ENCODE peak calls at places on chromosomes 4 and X, in ten cellular contexts. V is iPS DF 6.9; Y is CD8-positive, alpha-beta memory T cell; M is substantia nigra; D is H1; J is dorsolateral prefrontal cortex; E is mammary epithelial cell; U is trophoblast cell; K is lower lobe of right lung; R is tibial nerve. H is an unnamed sample.
A peak's percentile ranks its signal among the peaks of the same experiment; 100 is the strongest.

GRCh38 chr4:1722551-1723071 is 1.3 kb downstream of the TACC3 start:
- DNase-seq in K (peak; percentile 50), D (no peak), Y (no peak), U (no peak), J (no peak), E (no peak), V (no peak), M (no peak), R (no peak), H (no peak)

GRCh38 chr4:155738548-155738947 is 20.3 kb upstream of the GUCY1B1 start:
- DNase-seq in D (no peak), V (no peak), J (no peak), Y (no peak), R (no peak), M (no peak), U (no peak), K (no peak), E (no peak), H (no peak)

GRCh38 chr4:151866266-151866918 is 105.6 kb upstream of the GATB start:
- DNase-seq in Y (no peak), J (no peak), R (no peak), M (no peak), K (no peak), V (no peak), U (no peak), E (no peak), D (no peak), H (no peak)

GRCh38 chr4:181860157-181860556 is 383.0 kb upstream of the TENM3 start:
- DNase-seq in E (no peak), D (no peak), V (no peak), K (no peak), M (no peak), U (no peak), Y (no peak), R (no peak), J (no peak), H (no peak)

GRCh38 chr4:39308576-39308975 is 57.6 kb downstream of the RFC1 start:
- DNase-seq in E (no peak), Y (no peak), R (no peak), D (no peak), V (no peak), U (no peak), K (no peak), M (no peak), J (no peak), H (no peak)

GRCh38 chr4:173191623-173192041 is 23.0 kb downstream of the GALNT7 start:
- DNase-seq in D (no peak), V (no peak), J (no peak), M (no peak), K (no peak), U (no peak), R (no peak), Y (no peak), E (peak; percentile 94), H (no peak)

GRCh38 chr4:81165853-81166430 is 49.1 kb downstream of the PRKG2 start:
- DNase-seq in M (no peak), D (no peak), V (no peak), J (no peak), Y (no peak), U (no peak), R (no peak), E (peak; percentile 33), K (no peak), H (no peak)

GRCh38 chr4:160020804-160021203 is 917.9 kb downstream of the RAPGEF2 start:
- DNase-seq in D (no peak), J (no peak), M (no peak), U (no peak), K (no peak), Y (no peak), R (no peak), V (no peak), E (no peak), H (no peak)

GRCh38 chrX:56764153-56764974 is 35.3 kb downstream of the NBDY start:
- DNase-seq in R (peak; percentile 54), Y (peak; percentile 47), V (peak; percentile 16), K (no peak), M (no peak), D (peak; percentile 53), E (peak; percentile 79), J (peak; percentile 78), U (peak; percentile 56), H (peak; percentile 87)
- H3K27ac ChIP-seq in R (peak overlapping the region; percentile 92), Y (no peak overlapping the region), V (no peak overlapping the region), K (peak overlapping the region; percentile 18), M (peak overlapping the region; percentile 83), D (no peak overlapping the region), E (peak overlapping the region; percentile 10), J (peak overlapping the region; percentile 99), U (peak overlapping the region; percentile 45), H (peak overlapping the region; percentile 86)

GRCh38 chr4:169199184-169199583 is 71.6 kb downstream of the SH3RF1 start:
- DNase-seq in V (no peak), U (no peak), K (no peak), Y (no peak), D (no peak), M (no peak), E (no peak), R (no peak), J (no peak), H (no peak)

GRCh38 chr4:169200361-169201030 is 70.3 kb downstream of the SH3RF1 start:
- DNase-seq in K (no peak), D (no peak), M (no peak), J (no peak), Y (no peak), E (no peak), U (no peak), V (no peak), R (no peak), H (no peak)

GRCh38 chr4:169202143-169202699 is 68.5 kb downstream of the SH3RF1 start:
- DNase-seq in Y (no peak), J (no peak), U (no peak), V (no peak), K (no peak), E (no peak), M (no peak), R (no peak), D (no peak), H (no peak)

GRCh38 chr4:169202878-169203277 is 67.9 kb downstream of the SH3RF1 start:
- DNase-seq in Y (no peak), M (no peak), U (no peak), D (no peak), J (no peak), E (no peak), R (no peak), K (no peak), V (no peak), H (no peak)

GRCh38 chr4:169201144-169202124 is 69.3 kb downstream of the SH3RF1 start:
- DNase-seq in E (no peak), M (no peak), U (no peak), J (no peak), V (no peak), R (no peak), D (no peak), K (no peak), Y (no peak), H (no peak)
- H3K27ac ChIP-seq in E (peak overlapping the region; percentile 21), M (no peak overlapping the region), U (no peak overlapping the region), J (peak overlapping the region; percentile 70), V (no peak overlapping the region), R (peak overlapping the region; percentile 78), D (no peak overlapping the region), K (peak overlapping the region; percentile 22), Y (no peak overlapping the region), H (peak overlapping the region; percentile 9)

GRCh38 chrX:48498374-48498809 is 10.4 kb upstream of the PORCN start:
- DNase-seq in J (no peak), R (no peak), M (no peak), D (no peak), Y (no peak), V (no peak), K (no peak), E (peak; percentile 73), U (no peak), H (no peak)

GRCh38 chrX:48492293-48492910 is 16.4 kb upstream of the PORCN start:
- DNase-seq in K (no peak), U (no peak), D (no peak), R (no peak), Y (no peak), M (no peak), E (no peak), J (no peak), V (no peak), H (no peak)

GRCh38 chrX:48493890-48494364 is 14.9 kb upstream of the PORCN start:
- DNase-seq in J (no peak), D (peak; percentile 58), R (no peak), U (peak; percentile 56), Y (no peak), E (no peak), M (peak; percentile 12), K (no peak), V (no peak), H (no peak)

GRCh38 chrX:48496660-48497059 is 12.1 kb upstream of the PORCN start:
- DNase-seq in K (no peak), D (no peak), E (no peak), M (no peak), U (no peak), J (no peak), V (no peak), Y (no peak), R (no peak), H (no peak)

DNA sequence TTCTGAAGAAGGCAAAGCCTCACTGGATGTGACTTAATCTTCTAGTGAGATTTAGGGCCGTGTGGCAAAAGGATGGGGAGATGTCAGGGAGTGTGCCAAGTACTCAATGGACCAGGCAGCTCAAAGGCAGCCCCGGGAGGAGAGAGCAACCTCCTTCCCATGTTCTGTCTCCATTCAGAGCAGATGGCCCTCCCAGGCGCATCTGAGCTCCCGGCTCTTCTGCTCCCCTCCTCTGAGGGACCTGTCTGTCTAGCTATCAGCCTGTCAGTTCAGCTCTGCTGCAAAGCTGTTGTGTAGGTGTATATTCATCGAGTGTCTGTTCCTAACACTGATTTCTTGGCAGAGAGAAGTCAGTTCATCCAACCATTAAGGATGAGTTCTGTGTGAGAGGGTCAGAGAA is 10.9 kb upstream of the PORCN start:
- DNase-seq in E (no peak), V (no peak), M (no peak), U (no peak), Y (no peak), J (no peak), K (no peak), D (no peak), R (no peak), H (no peak)
- H3K27ac ChIP-seq in E (peak overlapping the region; percentile 34), V (no peak overlapping the region), M (no peak overlapping the region), U (no peak overlapping the region), Y (no peak overlapping the region), J (no peak overlapping the region), K (no peak overlapping the region), D (no peak overlapping the region), R (no peak overlapping the region), H (no peak overlapping the region)

GRCh38 chr4:145734051-145734450 is 54.1 kb downstream of the C4orf51 start:
- DNase-seq in M (no peak), J (no peak), U (no peak), K (no peak), E (no peak), R (no peak), Y (no peak), V (no peak), D (no peak), H (no peak)

GRCh38 chr4:145736241-145736831 is 56.4 kb downstream of the C4orf51 start:
- DNase-seq in V (no peak), K (peak; percentile 63), D (no peak), U (peak; percentile 76), Y (no peak), E (no peak), R (peak; percentile 45), J (no peak), M (no peak), H (peak; percentile 84)

GRCh38 chr4:145734576-145735329 is 54.8 kb downstream of the C4orf51 start:
- DNase-seq in V (no peak), R (peak; percentile 38), D (no peak), K (peak; percentile 59), M (no peak), E (peak; percentile 99), Y (no peak), U (peak; percentile 94), J (no peak), H (peak; percentile 95)

GRCh38 chr4:145735330-145735638 is 55.3 kb downstream of the C4orf51 start:
- DNase-seq in M (no peak), R (no peak), Y (no peak), E (peak; percentile 95), V (no peak), D (no peak), U (peak; percentile 88), K (no peak), J (no peak), H (no peak)

GRCh38 chr4:145735777-145736176 is 55.8 kb downstream of the C4orf51 start:
- DNase-seq in D (no peak), J (no peak), E (no peak), V (no peak), Y (no peak), R (no peak), U (no peak), M (no peak), K (no peak), H (no peak)
- H3K27ac ChIP-seq in D (no peak overlapping the region), J (no peak overlapping the region), E (peak overlapping the region; percentile 99), V (no peak overlapping the region), Y (no peak overlapping the region), R (peak overlapping the region; percentile 30), U (peak overlapping the region; percentile 84), M (no peak overlapping the region), K (peak overlapping the region; percentile 90), H (peak overlapping the region; percentile 99)

H was measured in coronary artery.